ENCODE peak calls at places on chromosomes 7 and 10, in seven cellular contexts. M is upper lobe of left lung, W is tibial nerve, N is A549, J is neural crest cell, A is CD14-positive monocyte, S is H9. B is an unnamed sample.

GRCh38 chr7:1193593-1194424 is 33.8 kb upstream of the ZFAND2A start:
- DNase-seq in J (no peak), A (no peak), M (peak; percentile 83), S (peak; percentile 65), N (peak; percentile 65), W (no peak), B (peak; percentile 92)

GRCh38 chr7:56537952-56538351 is 421.7 kb upstream of the NUPR2 start:
- DNase-seq in S (no peak), J (no peak), W (no peak), M (peak; percentile 84), N (no peak), A (no peak), B (no peak)

GRCh38 chr10:11236234-11236633 is 218.6 kb downstream of the CELF2 start:
- DNase-seq in W (no peak), N (no peak), M (no peak), J (no peak), A (no peak), S (no peak), B (no peak)

GRCh38 chr10:26574783-26575182 is 122.7 kb upstream of the PDSS1 start:
- DNase-seq in W (no peak), S (no peak), N (no peak), J (no peak), A (no peak), M (no peak), B (no peak)

GRCh38 chr10:123621910-123622309 is 44.2 kb upstream of the GPR26 start:
- DNase-seq in J (no peak), M (no peak), N (no peak), A (no peak), W (no peak), S (no peak), B (no peak)

GRCh38 chr10:117477961-117478670 is 64.4 kb upstream of the EMX2 start:
- DNase-seq in M (no peak), S (no peak), J (no peak), A (no peak), N (peak; percentile 47), W (no peak), B (no peak)

GRCh38 chr10:48221814-48222213 is 52.7 kb downstream of the FRMPD2 start:
- DNase-seq in W (no peak), J (no peak), M (no peak), A (no peak), S (no peak), N (no peak), B (no peak)

GRCh38 chr7:111092406-111093160 is 1.7 kb downstream of the LRRN3 start:
- DNase-seq in M (no peak), W (no peak), J (no peak), N (no peak), A (no peak), S (no peak), B (no peak)

GRCh38 chr10:52452600-52453493 is 138.8 kb downstream of the DKK1 start:
- DNase-seq in S (no peak), N (no peak), W (no peak), M (no peak), A (no peak), J (no peak), B (no peak)

GRCh38 chr10:62047240-62047897 is 145.9 kb downstream of the ARID5B start:
- DNase-seq in N (no peak), M (no peak), W (no peak), A (no peak), S (no peak), J (no peak), B (no peak)

GRCh38 chr7:128137096-128137655 is 103.9 kb upstream of the LEP start:
- DNase-seq in A (peak; percentile 89), S (no peak), N (no peak), J (no peak), M (no peak), W (no peak), B (no peak)

GRCh38 chr10:118110750-118111149 is 64.0 kb upstream of the RAB11FIP2 start:
- DNase-seq in W (no peak), A (no peak), M (no peak), J (no peak), S (no peak), N (no peak), B (no peak)

GRCh38 chr7:25669954-25670841 is 441.9 kb upstream of the NPVF start:
- DNase-seq in A (no peak), W (peak; percentile 44), M (no peak), J (no peak), N (no peak), S (no peak), B (no peak)

DNA sequence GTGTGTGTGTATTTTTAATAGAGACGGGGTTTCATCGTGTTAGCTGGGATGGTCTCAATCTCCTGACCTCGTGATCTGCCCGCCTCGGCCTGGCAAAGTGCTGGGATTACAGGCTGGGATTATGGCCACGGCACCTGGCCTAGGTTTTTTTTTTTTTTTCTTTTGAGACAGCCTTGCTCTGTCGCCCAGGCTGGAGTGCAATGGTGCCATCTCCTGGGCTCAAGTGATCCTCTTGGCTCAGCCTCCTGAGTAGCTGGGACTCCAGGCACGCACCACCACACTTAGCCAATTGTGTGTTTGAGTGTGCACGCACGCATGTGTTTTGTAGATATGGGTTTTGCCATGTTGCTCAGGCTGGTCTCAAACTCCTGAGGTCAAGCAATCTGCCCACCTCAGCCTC is 629.8 kb downstream of the ETV1 start:
- DNase-seq in S (peak; percentile 43), W (no peak), M (no peak), J (no peak), A (no peak), N (no peak), B (no peak)
- TF ChIP-seq CTCF in S (peak; percentile 29), W (no peak), M (no peak), J (no peak), A (no peak), N (no peak), B (no peak)

DNA sequence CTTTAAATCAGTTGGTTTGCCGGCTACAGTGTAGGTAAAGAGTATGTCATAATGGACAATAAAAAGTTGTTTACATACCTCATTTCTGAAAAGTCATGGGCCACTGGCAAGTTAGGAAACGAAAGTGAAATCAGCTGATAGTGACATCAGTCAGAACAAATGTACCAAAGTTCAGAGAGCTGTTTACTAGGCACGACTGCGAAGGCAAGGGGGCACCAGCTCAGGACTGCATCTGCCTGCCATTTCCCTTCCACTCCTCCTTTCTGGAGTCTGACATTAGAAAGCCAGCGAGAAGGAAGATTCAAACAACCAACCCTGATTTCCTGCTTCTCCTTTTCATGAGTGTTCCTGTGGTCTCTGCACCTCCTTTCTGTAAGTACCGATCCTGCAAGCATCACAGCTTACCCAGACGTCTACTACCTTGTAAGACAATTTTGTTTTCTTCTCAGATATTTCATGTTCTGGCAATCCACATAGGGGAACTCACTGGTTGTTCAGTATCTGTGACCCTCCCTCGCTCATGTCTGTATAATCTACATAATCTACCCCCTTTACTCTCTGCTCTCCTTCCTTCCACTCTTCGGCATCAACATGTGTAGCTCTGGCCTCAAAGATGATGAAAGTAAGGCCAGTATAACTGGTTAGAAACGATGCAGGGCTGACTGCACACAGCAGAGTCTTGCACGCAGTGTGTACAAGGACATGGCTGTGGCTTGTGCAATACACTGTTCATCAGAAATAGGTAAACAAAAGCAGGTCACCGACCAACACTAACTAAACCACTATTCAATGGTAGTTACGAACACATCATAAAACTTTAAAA is at the start of gene TMEM140:
- DNase-seq in A (no peak), S (no peak), N (no peak), W (no peak), J (no peak), M (no peak), B (no peak)
- TF ChIP-seq CTCF in A (no peak), S (no peak), N (no peak), W (no peak), J (no peak), M (no peak), B (no peak)

GRCh38 chr10:104689547-104689946 is 48.5 kb downstream of the SORCS3 start:
- DNase-seq in S (no peak), W (no peak), J (no peak), N (no peak), A (no peak), M (no peak), B (no peak)
- TF ChIP-seq CTCF in S (no peak), W (no peak), J (no peak), N (no peak), A (no peak), M (no peak), B (no peak)

GRCh38 chr10:34959321-34959720 is 130.8 kb downstream of the CUL2 start:
- DNase-seq in A (no peak), M (no peak), J (peak; percentile 25), S (no peak), N (no peak), W (no peak), B (no peak)
- TF ChIP-seq CTCF in A (no peak), M (no peak), J (no peak), S (no peak), N (no peak), W (no peak), B (no peak)

GRCh38 chr7:104267701-104268368 is 60.0 kb upstream of the ORC5 start:
- DNase-seq in W (no peak), N (peak; percentile 12), S (no peak), A (no peak), J (no peak), M (no peak), B (no peak)
- TF ChIP-seq CTCF in W (peak; percentile 18), N (peak; percentile 32), S (peak; percentile 52), A (peak; percentile 41), J (peak; percentile 65), M (no peak), B (no peak)

GRCh38 chr10:63256047-63256773 is 123.1 kb downstream of the NRBF2 start:
- DNase-seq in S (no peak), N (no peak), M (no peak), J (no peak), W (no peak), A (no peak), B (no peak)

GRCh38 chr10:63252095-63252762 is 119.1 kb downstream of the NRBF2 start:
- DNase-seq in N (no peak), W (no peak), M (no peak), A (no peak), S (no peak), J (no peak), B (no peak)

GRCh38 chr10:63250032-63250431 is 116.9 kb downstream of the NRBF2 start:
- DNase-seq in M (no peak), A (no peak), J (no peak), S (no peak), N (no peak), W (no peak), B (no peak)

GRCh38 chr10:63257784-63258183 is 124.7 kb downstream of the NRBF2 start:
- DNase-seq in S (no peak), N (no peak), A (no peak), J (no peak), M (no peak), W (no peak), B (no peak)

GRCh38 chr10:63253040-63253439 is 119.9 kb downstream of the NRBF2 start:
- DNase-seq in M (no peak), N (no peak), W (no peak), S (no peak), A (no peak), J (no peak), B (no peak)
- TF ChIP-seq CTCF in M (no peak), N (no peak), W (no peak), S (no peak), A (no peak), J (no peak), B (no peak)